ENCODE peak calls at places on chromosome 21, in ten cellular contexts. One of them, this sample, is unnamed.

GRCh38 chr21:33587792-33588484 is 546 bp downstream of the DONSON start:
- DNase-seq in lung: no peak
- DNase-seq in foreskin fibroblast: peak
- DNase-seq in omental fat pad: no peak
- DNase-seq in A549: peak
- DNase-seq in IMR-90: peak
- DNase-seq in Calu3: peak
- DNase-seq in Caco-2: peak
- DNase-seq in upper lobe of right lung: peak
- DNase-seq in prostate gland: peak
- DNase-seq in this sample: no peak

GRCh38 chr21:41560701-41561158 is 52.8 kb upstream of the TMPRSS2 start:
- DNase-seq in lung: no peak
- DNase-seq in upper lobe of right lung: no peak
- DNase-seq in IMR-90: no peak
- DNase-seq in A549: no peak
- DNase-seq in prostate gland: no peak
- DNase-seq in Calu3: no peak
- DNase-seq in Caco-2: no peak
- DNase-seq in foreskin fibroblast: no peak
- DNase-seq in omental fat pad: no peak
- DNase-seq in this sample: no peak

GRCh38 chr21:18499761-18500376 is 96.3 kb upstream of the TMPRSS15 start:
- DNase-seq in prostate gland: no peak
- DNase-seq in lung: no peak
- DNase-seq in Caco-2: peak
- DNase-seq in IMR-90: peak
- DNase-seq in upper lobe of right lung: no peak
- DNase-seq in omental fat pad: peak
- DNase-seq in foreskin fibroblast: peak
- DNase-seq in A549: peak
- DNase-seq in Calu3: peak
- DNase-seq in this sample: no peak

GRCh38 chr21:18335651-18336050 is 67.9 kb downstream of the TMPRSS15 start:
- DNase-seq in IMR-90: no peak
- DNase-seq in foreskin fibroblast: no peak
- DNase-seq in lung: no peak
- DNase-seq in prostate gland: no peak
- DNase-seq in Calu3: no peak
- DNase-seq in omental fat pad: no peak
- DNase-seq in upper lobe of right lung: no peak
- DNase-seq in A549: no peak
- DNase-seq in Caco-2: no peak
- DNase-seq in this sample: no peak

GRCh38 chr21:26115899-26116298 is 54.7 kb downstream of the APP start:
- DNase-seq in Caco-2: no peak
- DNase-seq in foreskin fibroblast: peak
- DNase-seq in upper lobe of right lung: no peak
- DNase-seq in prostate gland: no peak
- DNase-seq in A549: peak
- DNase-seq in lung: no peak
- DNase-seq in IMR-90: peak
- DNase-seq in omental fat pad: no peak
- DNase-seq in Calu3: no peak
- DNase-seq in this sample: no peak

GRCh38 chr21:38798481-38798882 is 7.2 kb upstream of the ETS2 start:
- DNase-seq in foreskin fibroblast: no peak
- DNase-seq in prostate gland: no peak
- DNase-seq in Calu3: peak
- DNase-seq in A549: peak
- DNase-seq in lung: no peak
- DNase-seq in IMR-90: no peak
- DNase-seq in omental fat pad: no peak
- DNase-seq in Caco-2: peak
- DNase-seq in upper lobe of right lung: no peak
- DNase-seq in this sample: no peak

GRCh38 chr21:27528697-27529096 is 561.8 kb upstream of the ADAMTS5 start:
- DNase-seq in lung: no peak
- DNase-seq in A549: no peak
- DNase-seq in prostate gland: no peak
- DNase-seq in foreskin fibroblast: peak
- DNase-seq in Calu3: no peak
- DNase-seq in IMR-90: peak
- DNase-seq in upper lobe of right lung: no peak
- DNase-seq in omental fat pad: no peak
- DNase-seq in Caco-2: no peak
- DNase-seq in this sample: no peak

GRCh38 chr21:34243562-34243961 is 120.2 kb upstream of the KCNE2 start:
- DNase-seq in omental fat pad: no peak
- DNase-seq in A549: peak
- DNase-seq in IMR-90: peak
- DNase-seq in prostate gland: no peak
- DNase-seq in Caco-2: no peak
- DNase-seq in upper lobe of right lung: no peak
- DNase-seq in lung: peak
- DNase-seq in Calu3: peak
- DNase-seq in foreskin fibroblast: peak
- DNase-seq in this sample: no peak

GRCh38 chr21:35050348-35051286 is 1.5 kb upstream of the RUNX1 start:
- DNase-seq in foreskin fibroblast: peak
- DNase-seq in IMR-90: peak
- DNase-seq in prostate gland: no peak
- DNase-seq in Caco-2: no peak
- DNase-seq in lung: no peak
- DNase-seq in omental fat pad: no peak
- DNase-seq in A549: no peak
- DNase-seq in upper lobe of right lung: no peak
- DNase-seq in Calu3: no peak
- DNase-seq in this sample: no peak

GRCh38 chr21:42505090-42505726 is 8.4 kb upstream of the SLC37A1 start:
- DNase-seq in IMR-90: no peak
- DNase-seq in prostate gland: no peak
- DNase-seq in Calu3: no peak
- DNase-seq in A549: no peak
- DNase-seq in Caco-2: no peak
- DNase-seq in omental fat pad: no peak
- DNase-seq in foreskin fibroblast: no peak
- DNase-seq in upper lobe of right lung: no peak
- DNase-seq in lung: no peak
- DNase-seq in this sample: no peak

GRCh38 chr21:42392731-42393442 is 3.0 kb downstream of the TMPRSS3 start:
- DNase-seq in omental fat pad: no peak
- DNase-seq in Caco-2: no peak
- DNase-seq in Calu3: no peak
- DNase-seq in prostate gland: no peak
- DNase-seq in lung: no peak
- DNase-seq in upper lobe of right lung: peak
- DNase-seq in foreskin fibroblast: no peak
- DNase-seq in IMR-90: no peak
- DNase-seq in A549: no peak
- DNase-seq in this sample: no peak

GRCh38 chr21:45801989-45802388 is 158.5 kb downstream of the PCBP3 start:
- DNase-seq in IMR-90: no peak
- DNase-seq in Caco-2: no peak
- DNase-seq in lung: no peak
- DNase-seq in upper lobe of right lung: no peak
- DNase-seq in foreskin fibroblast: no peak
- DNase-seq in Calu3: no peak
- DNase-seq in prostate gland: no peak
- DNase-seq in A549: no peak
- DNase-seq in omental fat pad: no peak
- DNase-seq in this sample: no peak

GRCh38 chr21:45802956-45803612 is 159.6 kb downstream of the PCBP3 start:
- DNase-seq in upper lobe of right lung: no peak
- DNase-seq in prostate gland: no peak
- DNase-seq in A549: no peak
- DNase-seq in Caco-2: no peak
- DNase-seq in lung: no peak
- DNase-seq in omental fat pad: no peak
- DNase-seq in foreskin fibroblast: no peak
- DNase-seq in IMR-90: no peak
- DNase-seq in Calu3: no peak
- DNase-seq in this sample: no peak

GRCh38 chr21:45801129-45801735 is 157.7 kb downstream of the PCBP3 start:
- DNase-seq in prostate gland: no peak
- DNase-seq in Calu3: no peak
- DNase-seq in Caco-2: no peak
- DNase-seq in upper lobe of right lung: no peak
- DNase-seq in A549: no peak
- DNase-seq in omental fat pad: no peak
- DNase-seq in IMR-90: no peak
- DNase-seq in foreskin fibroblast: no peak
- DNase-seq in lung: no peak
- DNase-seq in this sample: peak

GRCh38 chr21:45803613-45804340 is 160.3 kb downstream of the PCBP3 start:
- DNase-seq in omental fat pad: no peak
- DNase-seq in prostate gland: no peak
- DNase-seq in A549: no peak
- DNase-seq in lung: no peak
- DNase-seq in upper lobe of right lung: no peak
- DNase-seq in Calu3: no peak
- DNase-seq in foreskin fibroblast: no peak
- DNase-seq in Caco-2: no peak
- DNase-seq in IMR-90: no peak
- DNase-seq in this sample: no peak

GRCh38 chr21:45802425-45802824 is 158.9 kb downstream of the PCBP3 start:
- DNase-seq in Caco-2: no peak
- DNase-seq in omental fat pad: no peak
- DNase-seq in lung: no peak
- DNase-seq in Calu3: no peak
- DNase-seq in IMR-90: no peak
- DNase-seq in upper lobe of right lung: no peak
- DNase-seq in A549: no peak
- DNase-seq in foreskin fibroblast: no peak
- DNase-seq in prostate gland: no peak
- DNase-seq in this sample: peak
- TF ChIP-seq CTCF in Caco-2: no peak
- TF ChIP-seq CTCF in omental fat pad: no peak
- TF ChIP-seq CTCF in lung: no peak
- TF ChIP-seq CTCF in Calu3: no peak
- TF ChIP-seq CTCF in IMR-90: no peak
- TF ChIP-seq CTCF in upper lobe of right lung: no peak
- TF ChIP-seq CTCF in A549: no peak
- TF ChIP-seq CTCF in foreskin fibroblast: no peak
- TF ChIP-seq CTCF in prostate gland: no peak
- TF ChIP-seq CTCF in this sample: no peak

DNA sequence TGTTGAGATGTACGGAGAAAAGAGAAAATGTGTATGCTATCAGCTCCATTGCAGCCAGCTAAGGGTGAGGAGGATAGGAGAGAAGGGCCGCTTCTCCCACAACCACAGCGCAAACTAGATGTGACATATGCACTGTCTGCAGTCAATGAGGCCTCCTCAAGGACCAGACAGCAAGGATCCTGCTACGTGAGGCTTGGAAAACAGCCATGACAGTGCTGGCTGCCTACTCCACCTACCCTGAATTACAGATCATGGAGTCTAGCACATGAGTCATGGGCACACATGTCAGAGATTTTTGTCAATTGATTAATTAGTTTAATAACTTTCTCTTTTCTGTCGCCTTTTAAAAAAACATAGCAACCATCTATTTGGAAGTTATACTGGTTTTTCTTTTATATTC is 3.3 kb downstream of the VPS26C start:
- DNase-seq in IMR-90: peak
- DNase-seq in Calu3: no peak
- DNase-seq in Caco-2: no peak
- DNase-seq in upper lobe of right lung: no peak
- DNase-seq in prostate gland: no peak
- DNase-seq in omental fat pad: no peak
- DNase-seq in foreskin fibroblast: peak
- DNase-seq in lung: no peak
- DNase-seq in A549: no peak
- DNase-seq in this sample: no peak
- TF ChIP-seq CTCF in IMR-90: no peak
- TF ChIP-seq CTCF in Calu3: no peak
- TF ChIP-seq CTCF in Caco-2: no peak
- TF ChIP-seq CTCF in upper lobe of right lung: no peak
- TF ChIP-seq CTCF in prostate gland: no peak
- TF ChIP-seq CTCF in omental fat pad: no peak
- TF ChIP-seq CTCF in foreskin fibroblast: no peak
- TF ChIP-seq CTCF in lung: no peak
- TF ChIP-seq CTCF in A549: no peak
- TF ChIP-seq CTCF in this sample: no peak

GRCh38 chr21:32281531-32281930 is 2.7 kb upstream of the MIS18A start:
- DNase-seq in Caco-2: no peak
- DNase-seq in upper lobe of right lung: no peak
- DNase-seq in foreskin fibroblast: no peak
- DNase-seq in Calu3: no peak
- DNase-seq in omental fat pad: no peak
- DNase-seq in IMR-90: no peak
- DNase-seq in A549: no peak
- DNase-seq in prostate gland: no peak
- DNase-seq in lung: no peak
- DNase-seq in this sample: no peak

GRCh38 chr21:32279377-32279680 is 480 bp upstream of the MIS18A start:
- DNase-seq in upper lobe of right lung: no peak
- DNase-seq in Caco-2: no peak
- DNase-seq in omental fat pad: no peak
- DNase-seq in prostate gland: no peak
- DNase-seq in lung: no peak
- DNase-seq in A549: no peak
- DNase-seq in foreskin fibroblast: no peak
- DNase-seq in Calu3: no peak
- DNase-seq in IMR-90: no peak
- DNase-seq in this sample: no peak

GRCh38 chr21:32278068-32278467 is 781 bp downstream of the MIS18A start:
- DNase-seq in Calu3: no peak
- DNase-seq in Caco-2: no peak
- DNase-seq in prostate gland: no peak
- DNase-seq in IMR-90: no peak
- DNase-seq in A549: no peak
- DNase-seq in omental fat pad: no peak
- DNase-seq in upper lobe of right lung: no peak
- DNase-seq in lung: no peak
- DNase-seq in foreskin fibroblast: peak
- DNase-seq in this sample: no peak

GRCh38 chr21:32276671-32277070 is 2.2 kb downstream of the MIS18A start:
- DNase-seq in A549: no peak
- DNase-seq in IMR-90: no peak
- DNase-seq in upper lobe of right lung: no peak
- DNase-seq in Calu3: no peak
- DNase-seq in foreskin fibroblast: no peak
- DNase-seq in lung: no peak
- DNase-seq in prostate gland: no peak
- DNase-seq in omental fat pad: no peak
- DNase-seq in Caco-2: no peak
- DNase-seq in this sample: no peak

GRCh38 chr21:32278518-32279376 is at the start of gene MIS18A:
- DNase-seq in foreskin fibroblast: peak
- DNase-seq in IMR-90: peak
- DNase-seq in A549: peak
- DNase-seq in omental fat pad: peak
- DNase-seq in Calu3: peak
- DNase-seq in lung: peak
- DNase-seq in prostate gland: peak
- DNase-seq in upper lobe of right lung: peak
- DNase-seq in Caco-2: peak
- DNase-seq in this sample: peak
- TF ChIP-seq CTCF in foreskin fibroblast: no peak
- TF ChIP-seq CTCF in IMR-90: no peak
- TF ChIP-seq CTCF in A549: no peak
- TF ChIP-seq CTCF in omental fat pad: no peak
- TF ChIP-seq CTCF in Calu3: no peak
- TF ChIP-seq CTCF in lung: no peak
- TF ChIP-seq CTCF in prostate gland: no peak
- TF ChIP-seq CTCF in upper lobe of right lung: no peak
- TF ChIP-seq CTCF in Caco-2: no peak
- TF ChIP-seq CTCF in this sample: no peak

GRCh38 chr21:30257773-30258172 is 25.0 kb downstream of the KRTAP24-1 start:
- DNase-seq in prostate gland: no peak
- DNase-seq in omental fat pad: no peak
- DNase-seq in IMR-90: no peak
- DNase-seq in lung: no peak
- DNase-seq in foreskin fibroblast: peak
- DNase-seq in A549: peak
- DNase-seq in Caco-2: no peak
- DNase-seq in Calu3: peak
- DNase-seq in upper lobe of right lung: no peak
- DNase-seq in this sample: no peak
- TF ChIP-seq CTCF in prostate gland: no peak
- TF ChIP-seq CTCF in omental fat pad: no peak
- TF ChIP-seq CTCF in IMR-90: no peak
- TF ChIP-seq CTCF in lung: no peak
- TF ChIP-seq CTCF in foreskin fibroblast: peak
- TF ChIP-seq CTCF in A549: no peak
- TF ChIP-seq CTCF in Caco-2: peak
- TF ChIP-seq CTCF in Calu3: no peak
- TF ChIP-seq CTCF in upper lobe of right lung: no peak
- TF ChIP-seq CTCF in this sample: peak

This sample was measured in type B pancreatic cell.